ENCODE peak calls at places on chromosomes 12 and 14, in five cellular contexts. T is IMR-90, B is fibroblast of lung, A is astrocyte, C is mesenchymal stem cell. Q is an unnamed sample.

GRCh38 chr12:19206493-19207077 is 77.1 kb downstream of the PLEKHA5 start:
- DNase-seq in B (no peak), C (no peak), T (no peak), A (no peak), Q (no peak)

GRCh38 chr12:25286837-25287236 is 36.1 kb upstream of the KRAS start:
- DNase-seq in B (no peak), C (no peak), T (no peak), A (no peak), Q (no peak)

GRCh38 chr14:36313898-36314297 is 6.5 kb downstream of the MBIP start:
- DNase-seq in A (no peak), T (no peak), B (no peak), C (no peak), Q (no peak)

GRCh38 chr12:51424662-51425539 is at the start of gene SLC4A8:
- DNase-seq in C (peak), B (peak), T (peak), A (peak), Q (peak)

GRCh38 chr12:79454338-79454777 is 236.4 kb downstream of the PAWR start:
- DNase-seq in A (peak), B (peak), T (peak), C (peak), Q (peak)

GRCh38 chr14:53927171-53927570 is 29.5 kb downstream of the BMP4 start:
- DNase-seq in A (peak), B (peak), T (peak), C (peak), Q (no peak)

GRCh38 chr12:2198088-2198501 is 145.3 kb downstream of the CACNA1C start:
- DNase-seq in A (peak), B (peak), C (peak), T (peak), Q (peak)

GRCh38 chr12:114981036-114981435 is 297.1 kb upstream of the TBX3 start:
- DNase-seq in B (no peak), A (no peak), C (no peak), T (peak), Q (no peak)

GRCh38 chr12:103560604-103561101 is 26.4 kb upstream of the STAB2 start:
- DNase-seq in C (peak), A (peak), T (peak), B (peak), Q (peak)

GRCh38 chr14:103296987-103297386 is 37.0 kb upstream of the EIF5 start:
- DNase-seq in B (no peak), C (no peak), A (no peak), T (no peak), Q (no peak)

GRCh38 chr12:113842699-113843098 is 123.4 kb downstream of the RBM19 start:
- DNase-seq in A (no peak), C (no peak), B (no peak), T (no peak), Q (no peak)

GRCh38 chr14:58243790-58244555 is 670 bp upstream of the PSMA3 start:
- DNase-seq in A (peak), B (peak), C (no peak), T (no peak), Q (peak)

GRCh38 chr14:57182760-57183503 is 85.8 kb downstream of the EXOC5 start:
- DNase-seq in C (peak), A (no peak), T (peak), B (no peak), Q (peak)

GRCh38 chr14:66177935-66178334 is 308.2 kb upstream of the CCDC196 start:
- DNase-seq in A (no peak), C (no peak), B (no peak), T (no peak), Q (no peak)

GRCh38 chr14:43687866-43688265 is 819.2 kb downstream of the FSCB start:
- DNase-seq in B (peak), C (peak), A (peak), T (peak), Q (peak)

GRCh38 chr12:111298583-111299436 is 70.1 kb downstream of the PHETA1 start:
- DNase-seq in C (peak), B (peak), T (peak), A (peak), Q (peak)

DNA sequence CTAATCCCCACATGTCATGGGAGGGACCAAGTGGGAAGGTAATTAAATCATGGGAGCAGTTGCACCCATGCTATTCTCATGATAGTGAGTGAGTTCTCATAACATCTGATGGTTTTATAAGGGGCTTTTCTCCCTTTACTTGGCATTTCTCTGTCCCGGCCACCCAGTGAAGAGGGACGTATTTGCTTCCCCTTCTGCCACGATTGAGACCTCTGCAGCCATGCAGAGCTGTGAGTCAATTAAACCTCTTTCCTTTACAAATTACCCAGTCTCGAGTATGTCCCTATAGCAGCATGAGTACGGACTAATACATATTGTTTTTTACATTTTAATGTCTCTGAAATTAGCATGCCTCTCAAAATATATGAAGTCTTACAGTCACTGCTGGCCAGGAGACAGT is 35.0 kb downstream of the GABARAPL1 start:
- DNase-seq in B (no peak), T (no peak), C (no peak), A (no peak), Q (no peak)
- H3K4me2 ChIP-seq in B (no peak), T (no peak), C (no peak), A (no peak), Q (no peak)

DNA sequence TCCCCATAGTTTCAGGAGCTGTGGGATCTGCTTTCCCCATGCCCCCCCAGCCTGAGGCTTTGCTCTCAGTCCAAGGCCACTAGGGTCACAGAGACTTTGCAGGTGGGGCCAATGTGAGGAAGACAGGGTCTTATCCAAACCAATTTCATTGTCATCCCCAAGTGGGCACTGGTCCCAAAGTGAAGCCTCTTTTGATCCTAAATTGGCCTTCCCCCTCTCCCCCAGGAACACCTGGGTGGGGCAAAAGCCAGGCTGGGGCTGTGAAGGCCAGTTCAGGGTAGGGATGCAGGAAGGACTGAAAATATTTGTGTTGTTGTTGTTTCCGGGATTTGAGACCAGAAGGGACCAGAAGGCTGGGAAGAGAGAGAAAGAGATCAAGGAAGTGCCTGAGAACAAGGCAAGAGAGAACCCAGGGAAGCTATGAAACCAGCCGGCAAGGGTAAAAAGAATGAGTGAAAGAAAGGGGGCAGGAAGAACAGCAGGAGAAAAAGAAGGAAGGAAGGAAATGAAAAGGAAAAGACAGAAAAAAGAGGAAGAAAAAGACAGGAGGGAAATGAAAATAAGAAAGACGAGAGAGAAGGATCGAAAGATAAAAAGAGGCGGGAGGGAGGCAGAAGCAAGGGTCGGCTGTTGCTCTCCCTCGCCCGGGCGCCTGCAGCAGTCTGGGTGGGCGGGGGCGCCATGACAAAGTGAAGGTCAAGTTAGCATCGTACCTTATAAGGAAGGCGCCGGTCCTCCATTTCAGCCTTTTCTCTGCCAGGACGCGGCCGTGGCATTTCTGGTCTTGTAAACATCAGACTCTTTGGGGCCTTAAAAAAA is 7.5 kb upstream of the HOXC11 start:
- DNase-seq in A (no peak), T (no peak), C (no peak), B (no peak), Q (no peak)
- H3K9ac ChIP-seq in A (no peak), T (no peak), C (peak), B (no peak), Q (no peak)

DNA sequence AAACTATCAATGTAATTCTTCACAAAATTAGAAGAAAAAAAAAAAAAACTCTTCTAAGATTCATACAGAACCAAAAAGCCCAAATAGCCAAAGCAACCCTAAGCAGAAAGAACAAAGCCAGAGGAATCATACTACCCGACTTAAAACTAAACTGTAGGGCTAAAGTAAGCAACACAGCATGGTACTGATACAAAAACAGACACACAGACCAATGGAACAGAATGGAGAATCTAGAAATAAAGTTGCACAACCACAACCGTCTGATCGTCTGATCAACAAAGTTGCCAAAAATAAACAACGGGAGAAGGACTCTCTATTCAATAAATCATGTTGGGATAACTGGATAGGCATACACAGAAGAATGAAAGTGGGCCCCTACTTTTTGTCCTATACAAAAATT is 16.9 kb downstream of the CDK17 start:
- DNase-seq in B (no peak), C (no peak), A (no peak), T (no peak), Q (no peak)
- H3K4me2 ChIP-seq in B (no peak), C (no peak), A (peak), T (no peak), Q (peak)

GRCh38 chr14:89432226-89432625 is 15.2 kb upstream of the FOXN3 start:
- DNase-seq in T (no peak), A (no peak), C (no peak), B (no peak), Q (no peak)

GRCh38 chr14:89428163-89428523 is 11.1 kb upstream of the FOXN3 start:
- DNase-seq in C (no peak), T (no peak), A (no peak), B (no peak), Q (no peak)

GRCh38 chr14:89429206-89430091 is 12.4 kb upstream of the FOXN3 start:
- DNase-seq in A (peak), B (peak), T (peak), C (peak), Q (peak)

GRCh38 chr14:89428556-89429196 is 11.6 kb upstream of the FOXN3 start:
- DNase-seq in T (peak), A (peak), B (peak), C (no peak), Q (peak)

GRCh38 chr14:89430271-89430620 is 13.2 kb upstream of the FOXN3 start:
- DNase-seq in A (no peak), T (peak), B (no peak), C (no peak), Q (no peak)
- H3K9ac ChIP-seq in A (peak), T (peak), B (no peak), C (peak), Q (peak)

DNA sequence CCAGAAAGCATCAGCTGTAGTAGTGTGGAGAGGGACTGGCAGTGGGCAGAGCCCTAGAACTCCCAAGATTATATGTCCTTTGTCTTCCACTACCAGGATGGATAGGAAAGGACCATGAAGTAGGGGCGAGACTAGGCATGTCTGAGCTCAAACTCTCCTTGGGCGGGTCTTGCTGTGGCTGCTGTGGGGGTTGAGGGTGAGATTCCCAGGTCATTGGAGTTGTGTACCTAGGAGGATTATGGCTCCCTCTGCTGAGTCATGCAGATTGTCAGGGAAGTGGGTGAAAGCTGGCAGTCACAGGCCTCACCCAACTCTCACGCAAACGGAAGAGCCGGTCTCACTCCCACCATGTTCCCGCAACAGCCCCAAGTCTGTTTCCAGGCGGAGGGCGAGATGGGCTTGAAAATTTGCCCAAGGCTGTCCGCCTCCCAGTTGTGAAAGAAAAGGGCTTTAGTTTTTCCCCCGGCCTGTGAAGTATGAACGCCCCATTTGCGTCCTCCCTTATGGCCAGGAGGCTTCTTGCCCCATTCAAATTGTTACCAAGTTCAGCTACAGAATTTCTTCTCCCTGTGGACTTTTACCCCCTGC is 159.4 kb downstream of the SLC2A13 start:
- DNase-seq in B (no peak), A (no peak), T (no peak), C (no peak), Q (no peak)
- H3K4me2 ChIP-seq in B (no peak), A (no peak), T (no peak), C (peak), Q (no peak)

GRCh38 chr14:99036594-99037293 is 235.3 kb downstream of the BCL11B start:
- DNase-seq in A (no peak), B (no peak), C (no peak), T (no peak), Q (no peak)
- H3K9ac ChIP-seq in A (peak), B (no peak), C (peak), T (no peak), Q (peak)

DNA sequence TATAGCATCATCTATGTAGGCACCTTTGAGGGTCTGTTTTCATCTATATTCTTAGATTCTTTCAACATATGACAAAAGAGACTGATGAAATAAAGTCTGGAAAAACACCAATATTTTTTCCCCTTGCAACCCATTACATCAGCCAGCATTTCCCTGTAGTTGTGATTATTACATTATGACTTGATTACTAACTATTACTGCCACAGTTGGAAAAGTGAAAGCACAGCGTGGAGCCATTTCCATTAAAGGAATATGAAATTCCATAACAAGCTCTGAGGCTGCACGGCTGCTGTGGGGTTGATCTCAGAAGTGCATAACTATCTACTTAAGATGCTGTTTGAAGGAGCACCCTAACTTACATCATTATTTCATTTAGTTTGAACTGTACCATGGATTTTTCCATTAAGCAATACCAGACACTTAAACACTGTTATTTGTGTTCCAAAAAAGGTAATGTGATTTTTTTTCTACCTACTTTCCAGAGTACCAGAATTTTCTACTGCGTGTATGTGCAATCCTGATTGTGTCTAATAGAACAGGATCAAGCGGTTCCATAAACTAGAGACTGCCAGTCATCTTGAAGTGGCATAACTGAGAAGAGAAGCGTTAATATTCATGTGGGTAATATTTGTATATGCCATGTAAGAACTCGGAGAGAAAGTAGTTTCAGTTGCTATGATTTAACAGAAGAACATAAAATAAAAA is 405.5 kb downstream of the MDGA2 start:
- DNase-seq in C (peak), B (no peak), T (no peak), A (no peak), Q (peak)
- H3K4me2 ChIP-seq in C (no peak), B (no peak), T (no peak), A (peak), Q (no peak)

GRCh38 chr14:104769324-104770071 is 16.6 kb downstream of the SIVA1 start:
- DNase-seq in A (no peak), B (no peak), C (no peak), T (no peak), Q (no peak)
- H3K9ac ChIP-seq in A (no peak), B (no peak), C (no peak), T (no peak), Q (no peak)